ENCODE peak calls at places on chromosomes 4 and X, in five cellular contexts. D is fibroblast of mammary gland, L is adrenal gland, O is AG09309, J is transverse colon. E is an unnamed sample.

GRCh38 chr4:126906466-126906865 is 726.3 kb upstream of the INTU start:
- DNase-seq in D (no peak), J (no peak), O (no peak), L (no peak), E (no peak)

GRCh38 chr4:39522068-39522467 is 5.2 kb downstream of the UGDH start:
- DNase-seq in J (no peak), D (no peak), L (no peak), O (no peak), E (no peak)

GRCh38 chrX:37785569-37785968 is 5.7 kb downstream of the CYBB start:
- DNase-seq in D (peak; percentile 1), J (no peak), O (no peak), L (no peak), E (no peak)

GRCh38 chr4:155353923-155354540 is 22.7 kb downstream of the MAP9 start:
- DNase-seq in O (peak; percentile 13), D (peak; percentile 68), J (peak; percentile 64), L (peak; percentile 76), E (peak; percentile 43)

GRCh38 chrX:46251755-46252154 is 293.5 kb downstream of the ZNF674 start:
- DNase-seq in O (no peak), J (no peak), D (peak; percentile 87), L (no peak), E (peak; percentile 62)

GRCh38 chr4:73740353-73740778 is at the start of gene CXCL8:
- DNase-seq in D (peak; percentile 88), O (peak; percentile 44), L (peak; percentile 70), J (peak; percentile 70), E (peak; percentile 88)

GRCh38 chr4:13722649-13723048 is 95.1 kb upstream of the BOD1L1 start:
- DNase-seq in L (no peak), O (no peak), J (no peak), D (no peak), E (no peak)

GRCh38 chr4:141636771-141637460 is 533 bp downstream of the IL15 start:
- DNase-seq in D (peak; percentile 40), J (peak; percentile 64), O (no peak), L (peak; percentile 52), E (peak; percentile 67)

GRCh38 chrX:40987413-40987812 is 97.8 kb upstream of the USP9X start:
- DNase-seq in J (no peak), O (no peak), L (no peak), D (no peak), E (no peak)

GRCh38 chr4:82820689-82821088 is 22.1 kb upstream of the SCD5 start:
- DNase-seq in J (no peak), O (no peak), D (no peak), L (no peak), E (no peak)

GRCh38 chr4:15805583-15806517 is 27.7 kb downstream of the CD38 start:
- DNase-seq in O (peak; percentile 23), J (no peak), D (peak; percentile 70), L (peak; percentile 29), E (peak; percentile 58)

GRCh38 chr4:93178279-93178678 is 650.3 kb upstream of the ATOH1 start:
- DNase-seq in L (no peak), D (no peak), O (no peak), J (no peak), E (no peak)

GRCh38 chr4:70927502-70928139 is 25.5 kb downstream of the MOB1B start:
- DNase-seq in O (no peak), D (no peak), J (no peak), L (no peak), E (no peak)

GRCh38 chrX:10146350-10146749 is 10.4 kb upstream of the CLCN4 start:
- DNase-seq in L (no peak), J (no peak), O (no peak), D (peak; percentile 11), E (peak; percentile 12)

GRCh38 chr4:19575959-19576358 is 675.7 kb upstream of the SLIT2 start:
- DNase-seq in J (no peak), D (no peak), O (no peak), L (no peak), E (peak; percentile 9)

GRCh38 chrX:54748626-54749025 is 49.4 kb downstream of the ITIH6 start:
- DNase-seq in J (no peak), L (no peak), D (no peak), O (no peak), E (no peak)

GRCh38 chr4:111475696-111476095 is 669.6 kb upstream of the FAM241A start:
- DNase-seq in J (no peak), O (no peak), D (no peak), L (no peak), E (no peak)

GRCh38 chr4:111475001-111475400 is 670.3 kb upstream of the FAM241A start:
- DNase-seq in L (peak; percentile 6), O (peak; percentile 13), J (peak; percentile 57), D (peak; percentile 66), E (peak; percentile 56)
- TF ChIP-seq CTCF in L (no peak), O (peak; percentile 60), J (peak; percentile 48), D (peak; percentile 64), E (peak; percentile 61)

GRCh38 chr4:680931-681645 is 6.7 kb downstream of the MYL5 start:
- DNase-seq in L (peak; percentile 82), D (peak; percentile 37), O (no peak), J (peak; percentile 83), E (peak; percentile 34)

GRCh38 chr4:681736-682451 is 7.1 kb downstream of the SLC49A3 start:
- DNase-seq in O (no peak), L (peak; percentile 55), D (no peak), J (peak; percentile 90), E (no peak)

GRCh38 chr4:683247-683897 is 5.6 kb downstream of the SLC49A3 start:
- DNase-seq in J (no peak), O (no peak), D (no peak), L (no peak), E (no peak)

GRCh38 chr4:683982-684571 is 4.9 kb downstream of the SLC49A3 start:
- DNase-seq in J (peak; percentile 80), D (peak; percentile 63), O (no peak), L (peak; percentile 87), E (peak; percentile 64)

GRCh38 chr4:682490-683172 is 6.3 kb downstream of the SLC49A3 start:
- DNase-seq in J (peak; percentile 37), L (no peak), D (no peak), O (no peak), E (no peak)
- H3K4me3 ChIP-seq in J (no peak overlapping the region), L (no peak overlapping the region), D (no peak overlapping the region), O (no peak overlapping the region), E (no peak overlapping the region)

DNA sequence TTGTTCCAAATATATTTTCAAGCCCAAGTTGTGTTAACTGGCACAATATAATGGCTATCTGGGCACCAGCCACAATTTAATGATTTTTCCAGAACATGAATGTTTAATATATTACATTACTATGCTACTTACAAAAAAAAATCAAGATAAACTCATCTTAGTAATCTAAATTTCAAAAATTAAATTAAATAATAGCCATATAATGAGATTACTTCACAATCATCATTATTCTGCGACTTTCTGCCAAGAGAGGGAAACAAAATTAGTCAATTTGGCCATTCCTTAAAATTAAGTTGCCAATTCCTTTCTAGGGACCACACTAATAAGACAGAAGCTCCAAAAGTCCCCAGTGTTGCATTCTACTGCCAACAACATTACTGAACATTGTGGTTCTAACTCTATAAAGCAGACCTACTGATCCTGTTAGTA is 7.5 kb downstream of the NEK1 start:
- DNase-seq in L (no peak), J (no peak), D (no peak), O (no peak), E (no peak)
- TF ChIP-seq CTCF in L (no peak), J (no peak), D (no peak), O (no peak), E (no peak)

GRCh38 chr4:152591876-152592275 is 56.0 kb upstream of the FBXW7 start:
- DNase-seq in D (no peak), L (no peak), O (no peak), J (no peak), E (no peak)
- H3K4me3 ChIP-seq in D (no peak overlapping the region), L (no peak overlapping the region), O (no peak overlapping the region), J (no peak overlapping the region), E (no peak overlapping the region)

DNA sequence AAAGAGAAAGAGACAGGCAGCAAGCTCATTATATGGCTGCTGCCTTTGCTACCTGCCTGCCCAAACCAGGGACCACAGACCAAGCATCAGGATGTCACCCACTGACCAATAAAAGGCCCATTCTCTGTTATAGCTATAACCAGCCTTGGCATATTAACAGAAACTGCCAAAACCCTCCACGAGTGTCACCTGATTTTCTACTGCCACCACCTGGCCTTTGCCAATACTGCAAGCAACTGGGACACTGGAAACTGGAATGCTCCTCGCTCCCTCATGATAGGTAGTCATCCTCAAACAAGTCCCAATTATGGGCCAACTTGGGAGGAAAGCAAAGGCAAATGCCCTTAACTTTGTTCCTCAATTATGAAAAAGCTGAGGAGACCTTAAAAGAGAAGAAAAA is 76.0 kb downstream of the SPIN4 start:
- DNase-seq in L (peak; percentile 58), O (no peak), J (peak; percentile 14), D (peak; percentile 25), E (peak; percentile 24)
- TF ChIP-seq CTCF in L (peak; percentile 33), O (peak; percentile 72), J (no peak), D (peak; percentile 60), E (peak; percentile 72)

GRCh38 chr4:3046149-3046548 is 28.2 kb downstream of the HTT-AS start:
- DNase-seq in O (no peak), D (no peak), J (no peak), L (no peak), E (no peak)
- H3K4me3 ChIP-seq in O (no peak overlapping the region), D (no peak overlapping the region), J (no peak overlapping the region), L (no peak overlapping the region), E (no peak overlapping the region)

GRCh38 chr4:149166365-149166764 is 649.3 kb downstream of the IQCM start:
- DNase-seq in J (no peak), L (no peak), O (no peak), D (no peak), E (peak; percentile 30)
- TF ChIP-seq CTCF in J (no peak), L (no peak), O (no peak), D (no peak), E (no peak)

DNA sequence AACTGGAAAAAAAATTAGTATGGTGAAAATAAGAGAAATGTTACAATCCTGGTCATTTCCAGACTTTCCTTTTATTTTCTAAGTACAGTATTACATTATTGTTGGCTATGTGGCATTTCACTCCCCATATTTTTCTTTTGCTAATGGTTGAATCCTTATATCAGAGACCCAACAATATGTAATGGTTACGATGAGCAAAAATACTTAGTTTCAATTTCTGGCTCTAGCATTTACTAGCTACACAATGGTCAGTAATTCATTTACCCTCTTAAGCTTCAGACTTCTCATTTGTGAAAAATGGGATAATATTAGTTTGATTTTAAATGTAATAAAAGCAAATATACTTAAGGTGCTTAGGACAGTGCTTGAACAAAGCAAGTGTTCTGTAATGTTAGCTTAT is 942.9 kb upstream of the PABPC4L start:
- DNase-seq in O (no peak), J (no peak), D (no peak), L (no peak), E (no peak)
- H3K4me3 ChIP-seq in O (no peak overlapping the region), J (no peak overlapping the region), D (no peak overlapping the region), L (no peak overlapping the region), E (no peak overlapping the region)

GRCh38 chr4:183659029-183659870 is at the start of the genes RWDD4 and TRAPPC11:
- DNase-seq in L (peak; percentile 99), J (peak; percentile 98), O (peak; percentile 97), D (peak; percentile 99), E (peak; percentile 99)
- TF ChIP-seq CTCF in L (peak; percentile 62), J (peak; percentile 28), O (no peak), D (no peak), E (no peak)

DNA sequence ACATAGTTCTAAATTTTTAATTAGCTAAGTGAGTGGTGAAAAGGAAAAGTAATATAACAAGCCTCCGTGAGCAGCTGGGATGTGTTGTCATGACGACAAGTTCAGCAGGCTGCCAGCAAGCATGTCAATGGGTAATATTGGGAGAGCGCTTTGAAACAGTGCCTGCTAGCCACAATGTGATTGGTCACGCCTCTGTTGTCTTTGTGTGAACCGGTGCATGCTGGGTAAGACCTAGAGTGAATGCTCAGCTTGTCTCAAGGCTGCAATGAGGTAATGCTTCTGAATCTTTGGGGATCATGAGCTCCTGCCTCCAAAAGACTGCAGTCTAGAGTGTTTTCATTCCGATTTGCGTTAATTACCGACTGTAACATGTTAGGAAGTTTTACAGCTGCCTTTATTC is 54.9 kb downstream of the STOX2 start:
- DNase-seq in O (no peak), D (peak; percentile 74), J (peak; percentile 58), L (peak; percentile 73), E (peak; percentile 12)
- H3K4me3 ChIP-seq in O (no peak overlapping the region), D (no peak overlapping the region), J (no peak overlapping the region), L (no peak overlapping the region), E (no peak overlapping the region)

E was measured in AG10803.